ENCODE peak calls at places on chromosomes 6 and 20, in ten cellular contexts. One of them, this sample, is unnamed.

GRCh38 chr20:38935285-38935684 is 9.1 kb downstream of the FAM83D start:
- DNase-seq in fibroblast of mammary gland: peak
- DNase-seq in GM12878: no peak
- DNase-seq in fibroblast of lung: peak
- DNase-seq in mucosa of descending colon: no peak
- DNase-seq in AG09309: no peak
- DNase-seq in astrocyte: no peak
- DNase-seq in transverse colon: no peak
- DNase-seq in cardiac fibroblast: peak
- DNase-seq in ovary: no peak
- DNase-seq in this sample: no peak

GRCh38 chr20:16143596-16143995 is 429.7 kb downstream of the KIF16B start:
- DNase-seq in fibroblast of mammary gland: no peak
- DNase-seq in GM12878: no peak
- DNase-seq in fibroblast of lung: no peak
- DNase-seq in mucosa of descending colon: no peak
- DNase-seq in AG09309: no peak
- DNase-seq in astrocyte: no peak
- DNase-seq in transverse colon: no peak
- DNase-seq in cardiac fibroblast: no peak
- DNase-seq in ovary: no peak
- DNase-seq in this sample: no peak

GRCh38 chr6:41654433-41655020 is 16.3 kb downstream of the MDFI start:
- DNase-seq in fibroblast of mammary gland: no peak
- DNase-seq in GM12878: no peak
- DNase-seq in fibroblast of lung: no peak
- DNase-seq in mucosa of descending colon: no peak
- DNase-seq in AG09309: no peak
- DNase-seq in astrocyte: no peak
- DNase-seq in transverse colon: no peak
- DNase-seq in cardiac fibroblast: no peak
- DNase-seq in ovary: no peak
- DNase-seq in this sample: no peak

GRCh38 chr6:20839624-20840023 is 305.4 kb downstream of the CDKAL1 start:
- DNase-seq in fibroblast of mammary gland: no peak
- DNase-seq in GM12878: no peak
- DNase-seq in fibroblast of lung: no peak
- DNase-seq in mucosa of descending colon: no peak
- DNase-seq in AG09309: no peak
- DNase-seq in astrocyte: no peak
- DNase-seq in transverse colon: no peak
- DNase-seq in cardiac fibroblast: no peak
- DNase-seq in ovary: no peak
- DNase-seq in this sample: no peak

GRCh38 chr6:136792945-136793289 is 640 bp upstream of the MAP3K5 start:
- DNase-seq in fibroblast of mammary gland: peak
- DNase-seq in GM12878: no peak
- DNase-seq in fibroblast of lung: peak
- DNase-seq in mucosa of descending colon: peak
- DNase-seq in AG09309: peak
- DNase-seq in astrocyte: peak
- DNase-seq in transverse colon: peak
- DNase-seq in cardiac fibroblast: peak
- DNase-seq in ovary: peak
- DNase-seq in this sample: peak

GRCh38 chr20:31906001-31906400 is 35.6 kb downstream of the TTLL9 start:
- DNase-seq in fibroblast of mammary gland: no peak
- DNase-seq in GM12878: no peak
- DNase-seq in fibroblast of lung: no peak
- DNase-seq in mucosa of descending colon: no peak
- DNase-seq in AG09309: no peak
- DNase-seq in astrocyte: no peak
- DNase-seq in transverse colon: no peak
- DNase-seq in cardiac fibroblast: no peak
- DNase-seq in ovary: no peak
- DNase-seq in this sample: no peak

GRCh38 chr6:7579850-7580249 is 10.1 kb upstream of the SNRNP48 start:
- DNase-seq in fibroblast of mammary gland: no peak
- DNase-seq in GM12878: no peak
- DNase-seq in fibroblast of lung: no peak
- DNase-seq in mucosa of descending colon: no peak
- DNase-seq in AG09309: no peak
- DNase-seq in astrocyte: no peak
- DNase-seq in transverse colon: no peak
- DNase-seq in cardiac fibroblast: no peak
- DNase-seq in ovary: no peak
- DNase-seq in this sample: no peak

GRCh38 chr6:75167851-75168250 is 38.0 kb downstream of the COL12A1 start:
- DNase-seq in fibroblast of mammary gland: no peak
- DNase-seq in GM12878: no peak
- DNase-seq in fibroblast of lung: no peak
- DNase-seq in mucosa of descending colon: no peak
- DNase-seq in AG09309: no peak
- DNase-seq in astrocyte: no peak
- DNase-seq in transverse colon: no peak
- DNase-seq in cardiac fibroblast: no peak
- DNase-seq in ovary: no peak
- DNase-seq in this sample: no peak

GRCh38 chr6:51489133-51489532 is 598.3 kb downstream of the PKHD1 start:
- DNase-seq in fibroblast of mammary gland: no peak
- DNase-seq in GM12878: no peak
- DNase-seq in fibroblast of lung: no peak
- DNase-seq in mucosa of descending colon: no peak
- DNase-seq in AG09309: no peak
- DNase-seq in astrocyte: no peak
- DNase-seq in transverse colon: no peak
- DNase-seq in cardiac fibroblast: no peak
- DNase-seq in ovary: no peak
- DNase-seq in this sample: no peak

GRCh38 chr6:107354470-107354869 is 104.9 kb downstream of the PDSS2 start:
- DNase-seq in fibroblast of mammary gland: no peak
- DNase-seq in GM12878: no peak
- DNase-seq in fibroblast of lung: no peak
- DNase-seq in mucosa of descending colon: no peak
- DNase-seq in AG09309: no peak
- DNase-seq in astrocyte: no peak
- DNase-seq in transverse colon: no peak
- DNase-seq in cardiac fibroblast: no peak
- DNase-seq in ovary: no peak
- DNase-seq in this sample: no peak

GRCh38 chr6:148455674-148456559 is 113.3 kb downstream of the SASH1 start:
- DNase-seq in fibroblast of mammary gland: no peak
- DNase-seq in GM12878: no peak
- DNase-seq in fibroblast of lung: no peak
- DNase-seq in mucosa of descending colon: no peak
- DNase-seq in AG09309: no peak
- DNase-seq in astrocyte: no peak
- DNase-seq in transverse colon: no peak
- DNase-seq in cardiac fibroblast: no peak
- DNase-seq in ovary: no peak
- DNase-seq in this sample: no peak

GRCh38 chr6:16752206-16752867 is 8.9 kb downstream of the ATXN1 start:
- DNase-seq in fibroblast of mammary gland: peak
- DNase-seq in GM12878: no peak
- DNase-seq in fibroblast of lung: peak
- DNase-seq in mucosa of descending colon: no peak
- DNase-seq in AG09309: peak
- DNase-seq in astrocyte: peak
- DNase-seq in transverse colon: no peak
- DNase-seq in cardiac fibroblast: peak
- DNase-seq in ovary: no peak
- DNase-seq in this sample: no peak

GRCh38 chr20:44540834-44541233 is 19.0 kb upstream of the SERINC3 start:
- DNase-seq in fibroblast of mammary gland: peak
- DNase-seq in GM12878: no peak
- DNase-seq in fibroblast of lung: no peak
- DNase-seq in mucosa of descending colon: no peak
- DNase-seq in AG09309: no peak
- DNase-seq in astrocyte: peak
- DNase-seq in transverse colon: no peak
- DNase-seq in cardiac fibroblast: peak
- DNase-seq in ovary: no peak
- DNase-seq in this sample: no peak

GRCh38 chr6:55902796-55903195 is 27.4 kb upstream of the BMP5 start:
- DNase-seq in fibroblast of mammary gland: peak
- DNase-seq in GM12878: no peak
- DNase-seq in fibroblast of lung: peak
- DNase-seq in mucosa of descending colon: no peak
- DNase-seq in AG09309: no peak
- DNase-seq in astrocyte: no peak
- DNase-seq in transverse colon: no peak
- DNase-seq in cardiac fibroblast: peak
- DNase-seq in ovary: no peak
- DNase-seq in this sample: no peak

GRCh38 chr6:39079197-39079596 is 30.6 kb downstream of the GLP1R start:
- DNase-seq in fibroblast of mammary gland: no peak
- DNase-seq in GM12878: no peak
- DNase-seq in fibroblast of lung: no peak
- DNase-seq in mucosa of descending colon: no peak
- DNase-seq in AG09309: no peak
- DNase-seq in astrocyte: no peak
- DNase-seq in transverse colon: no peak
- DNase-seq in cardiac fibroblast: no peak
- DNase-seq in ovary: no peak
- DNase-seq in this sample: no peak

GRCh38 chr6:135853227-135853626 is 1.7 kb downstream of the PDE7B start:
- DNase-seq in fibroblast of mammary gland: peak
- DNase-seq in GM12878: no peak
- DNase-seq in fibroblast of lung: peak
- DNase-seq in mucosa of descending colon: no peak
- DNase-seq in AG09309: no peak
- DNase-seq in astrocyte: no peak
- DNase-seq in transverse colon: no peak
- DNase-seq in cardiac fibroblast: peak
- DNase-seq in ovary: no peak
- DNase-seq in this sample: no peak

GRCh38 chr6:9978480-9978879 is 436.4 kb downstream of the TFAP2A start:
- DNase-seq in fibroblast of mammary gland: no peak
- DNase-seq in GM12878: no peak
- DNase-seq in fibroblast of lung: no peak
- DNase-seq in mucosa of descending colon: no peak
- DNase-seq in AG09309: no peak
- DNase-seq in astrocyte: no peak
- DNase-seq in transverse colon: no peak
- DNase-seq in cardiac fibroblast: no peak
- DNase-seq in ovary: no peak
- DNase-seq in this sample: no peak

GRCh38 chr20:23086056-23086551 is at the start of gene CD93:
- DNase-seq in fibroblast of mammary gland: no peak
- DNase-seq in GM12878: no peak
- DNase-seq in fibroblast of lung: no peak
- DNase-seq in mucosa of descending colon: no peak
- DNase-seq in AG09309: no peak
- DNase-seq in astrocyte: peak
- DNase-seq in transverse colon: no peak
- DNase-seq in cardiac fibroblast: peak
- DNase-seq in ovary: peak
- DNase-seq in this sample: peak

DNA sequence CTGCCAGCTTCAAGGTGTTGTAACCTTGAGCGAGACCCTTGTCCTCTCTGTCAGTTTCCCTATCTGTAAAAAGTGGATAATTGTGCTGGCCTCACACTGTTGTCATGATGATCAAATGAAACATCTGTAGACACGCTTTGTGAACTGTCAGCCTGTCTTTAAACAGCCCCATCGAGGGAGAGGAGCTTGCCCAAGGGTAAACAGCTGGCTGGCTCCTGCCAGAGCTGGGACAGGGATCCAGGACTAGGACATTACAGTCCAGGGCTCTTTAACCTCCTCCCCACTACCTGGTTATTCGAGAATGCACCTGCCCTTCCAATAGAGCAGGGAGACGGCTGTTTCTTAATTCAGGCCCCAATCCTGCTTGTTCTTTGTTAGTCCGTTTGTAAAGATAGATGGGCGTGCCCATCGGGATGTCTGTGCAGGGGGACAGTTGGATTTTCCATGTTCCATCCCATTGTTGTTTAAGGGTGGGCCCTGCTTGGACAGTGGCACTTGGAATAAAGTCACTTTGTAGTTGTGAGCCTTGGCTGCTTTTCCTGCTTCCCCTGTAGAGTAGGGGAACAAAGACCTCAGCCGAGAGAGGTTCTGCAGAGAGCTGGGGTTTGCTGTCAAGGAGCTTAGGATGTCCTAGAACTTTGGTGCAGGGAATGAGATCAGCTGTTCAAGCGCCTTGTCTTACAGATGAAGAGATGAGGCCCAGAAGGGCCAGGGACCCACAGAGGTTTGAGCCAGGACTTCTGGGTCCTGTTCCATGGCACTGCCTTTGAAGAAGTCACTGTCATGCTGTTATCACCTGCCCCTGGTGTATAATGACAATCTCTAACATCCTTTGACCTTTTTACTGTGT is 77.9 kb upstream of the MYL9 start:
- DNase-seq in fibroblast of mammary gland: no peak
- DNase-seq in GM12878: no peak
- DNase-seq in fibroblast of lung: no peak
- DNase-seq in mucosa of descending colon: no peak
- DNase-seq in AG09309: no peak
- DNase-seq in astrocyte: no peak
- DNase-seq in transverse colon: no peak
- DNase-seq in cardiac fibroblast: no peak
- DNase-seq in ovary: no peak
- DNase-seq in this sample: no peak
- H3K4me3 ChIP-seq in fibroblast of mammary gland: peak
- H3K4me3 ChIP-seq in GM12878: peak
- H3K4me3 ChIP-seq in fibroblast of lung: peak
- H3K4me3 ChIP-seq in mucosa of descending colon: no peak
- H3K4me3 ChIP-seq in AG09309: peak
- H3K4me3 ChIP-seq in astrocyte: peak
- H3K4me3 ChIP-seq in transverse colon: peak
- H3K4me3 ChIP-seq in cardiac fibroblast: peak
- H3K4me3 ChIP-seq in ovary: peak
- H3K4me3 ChIP-seq in this sample: peak

GRCh38 chr20:48716086-48716485 is 111.7 kb downstream of the PREX1 start:
- DNase-seq in fibroblast of mammary gland: no peak
- DNase-seq in GM12878: no peak
- DNase-seq in fibroblast of lung: no peak
- DNase-seq in mucosa of descending colon: peak
- DNase-seq in AG09309: no peak
- DNase-seq in astrocyte: no peak
- DNase-seq in transverse colon: peak
- DNase-seq in cardiac fibroblast: no peak
- DNase-seq in ovary: no peak
- DNase-seq in this sample: no peak
- H3K4me3 ChIP-seq in fibroblast of mammary gland: no peak
- H3K4me3 ChIP-seq in GM12878: no peak
- H3K4me3 ChIP-seq in fibroblast of lung: no peak
- H3K4me3 ChIP-seq in mucosa of descending colon: no peak
- H3K4me3 ChIP-seq in AG09309: no peak
- H3K4me3 ChIP-seq in astrocyte: no peak
- H3K4me3 ChIP-seq in transverse colon: no peak
- H3K4me3 ChIP-seq in cardiac fibroblast: no peak
- H3K4me3 ChIP-seq in ovary: no peak
- H3K4me3 ChIP-seq in this sample: no peak

GRCh38 chr6:27830212-27830664 is 82.0 kb downstream of the OR2B2 start:
- DNase-seq in fibroblast of mammary gland: no peak
- DNase-seq in GM12878: no peak
- DNase-seq in fibroblast of lung: no peak
- DNase-seq in mucosa of descending colon: no peak
- DNase-seq in AG09309: no peak
- DNase-seq in astrocyte: no peak
- DNase-seq in transverse colon: no peak
- DNase-seq in cardiac fibroblast: no peak
- DNase-seq in ovary: no peak
- DNase-seq in this sample: no peak
- H3K4me3 ChIP-seq in fibroblast of mammary gland: peak
- H3K4me3 ChIP-seq in GM12878: peak
- H3K4me3 ChIP-seq in fibroblast of lung: peak
- H3K4me3 ChIP-seq in mucosa of descending colon: no peak
- H3K4me3 ChIP-seq in AG09309: peak
- H3K4me3 ChIP-seq in astrocyte: peak
- H3K4me3 ChIP-seq in transverse colon: peak
- H3K4me3 ChIP-seq in cardiac fibroblast: peak
- H3K4me3 ChIP-seq in ovary: peak
- H3K4me3 ChIP-seq in this sample: peak

GRCh38 chr6:36029464-36029863 is 1.9 kb downstream of the MAPK14 start:
- DNase-seq in fibroblast of mammary gland: peak
- DNase-seq in GM12878: no peak
- DNase-seq in fibroblast of lung: peak
- DNase-seq in mucosa of descending colon: no peak
- DNase-seq in AG09309: peak
- DNase-seq in astrocyte: peak
- DNase-seq in transverse colon: no peak
- DNase-seq in cardiac fibroblast: peak
- DNase-seq in ovary: no peak
- DNase-seq in this sample: no peak
- H3K4me3 ChIP-seq in fibroblast of mammary gland: peak
- H3K4me3 ChIP-seq in GM12878: peak
- H3K4me3 ChIP-seq in fibroblast of lung: peak
- H3K4me3 ChIP-seq in mucosa of descending colon: no peak
- H3K4me3 ChIP-seq in AG09309: peak
- H3K4me3 ChIP-seq in astrocyte: peak
- H3K4me3 ChIP-seq in transverse colon: peak
- H3K4me3 ChIP-seq in cardiac fibroblast: peak
- H3K4me3 ChIP-seq in ovary: peak
- H3K4me3 ChIP-seq in this sample: peak